ENCODE peak calls at places on chromosomes 11 and 22, in four cellular contexts. One of them, this sample, is unnamed.
A peak's percentile ranks its signal among the peaks of the same experiment; 100 is the strongest.

GRCh38 chr11:63511349-63511748 is 5.5 kb downstream of the LGALS12 start:
- DNase-seq in fibroblast of pulmonary artery: no peak
- DNase-seq in cardiac muscle cell: no peak
- DNase-seq in cardiac fibroblast: no peak
- DNase-seq in this sample: no peak

GRCh38 chr11:93487032-93487483 is 56.1 kb downstream of the SMCO4 start:
- DNase-seq in cardiac fibroblast: no peak
- DNase-seq in cardiac muscle cell: peak; percentile 62
- DNase-seq in fibroblast of pulmonary artery: no peak
- DNase-seq in this sample: no peak

GRCh38 chr11:100719362-100719761 is 32.3 kb downstream of the ARHGAP42 start:
- DNase-seq in cardiac muscle cell: peak; percentile 26
- DNase-seq in cardiac fibroblast: peak; percentile 65
- DNase-seq in fibroblast of pulmonary artery: peak; percentile 45
- DNase-seq in this sample: no peak

GRCh38 chr11:118895093-118896039 is 11.7 kb downstream of the CXCR5 start:
- DNase-seq in cardiac muscle cell: no peak
- DNase-seq in fibroblast of pulmonary artery: no peak
- DNase-seq in cardiac fibroblast: no peak
- DNase-seq in this sample: no peak

GRCh38 chr11:43735115-43735514 is 54.6 kb downstream of the HSD17B12 start:
- DNase-seq in cardiac muscle cell: no peak
- DNase-seq in fibroblast of pulmonary artery: no peak
- DNase-seq in cardiac fibroblast: no peak
- DNase-seq in this sample: no peak

GRCh38 chr11:9787260-9787659 is 123.4 kb downstream of the SWAP70 start:
- DNase-seq in cardiac muscle cell: no peak
- DNase-seq in cardiac fibroblast: no peak
- DNase-seq in fibroblast of pulmonary artery: no peak
- DNase-seq in this sample: no peak

GRCh38 chr11:119195680-119196079 is 10.4 kb downstream of the NHERF4 start:
- DNase-seq in fibroblast of pulmonary artery: peak; percentile 69
- DNase-seq in cardiac muscle cell: peak; percentile 58
- DNase-seq in cardiac fibroblast: peak; percentile 75
- DNase-seq in this sample: no peak

GRCh38 chr11:86747801-86748200 is 52.5 kb upstream of the PRSS23 start:
- DNase-seq in cardiac muscle cell: no peak
- DNase-seq in cardiac fibroblast: no peak
- DNase-seq in fibroblast of pulmonary artery: no peak
- DNase-seq in this sample: no peak

GRCh38 chr11:1691027-1691877 is 5.7 kb upstream of the KRTAP5-6 start:
- DNase-seq in fibroblast of pulmonary artery: no peak
- DNase-seq in cardiac muscle cell: no peak
- DNase-seq in cardiac fibroblast: no peak
- DNase-seq in this sample: no peak

GRCh38 chr11:42407379-42407778 is 904.4 kb upstream of the API5 start:
- DNase-seq in fibroblast of pulmonary artery: peak; percentile 57
- DNase-seq in cardiac muscle cell: peak; percentile 76
- DNase-seq in cardiac fibroblast: peak; percentile 43
- DNase-seq in this sample: peak; percentile 66

GRCh38 chr11:31050061-31050790 is 319.3 kb downstream of the DCDC1 start:
- DNase-seq in fibroblast of pulmonary artery: no peak
- DNase-seq in cardiac muscle cell: peak; percentile 2
- DNase-seq in cardiac fibroblast: no peak
- DNase-seq in this sample: no peak

GRCh38 chr22:44455151-44455962 is 42.7 kb downstream of the RTL6 start:
- DNase-seq in fibroblast of pulmonary artery: no peak
- DNase-seq in cardiac fibroblast: no peak
- DNase-seq in cardiac muscle cell: no peak
- DNase-seq in this sample: no peak

GRCh38 chr11:3853935-3854659 is 1.4 kb upstream of the STIM1 start:
- DNase-seq in fibroblast of pulmonary artery: no peak
- DNase-seq in cardiac fibroblast: no peak
- DNase-seq in cardiac muscle cell: no peak
- DNase-seq in this sample: no peak

GRCh38 chr22:43923191-43923590 is 414 bp upstream of the PNPLA3 start:
- DNase-seq in fibroblast of pulmonary artery: no peak
- DNase-seq in cardiac fibroblast: no peak
- DNase-seq in cardiac muscle cell: no peak
- DNase-seq in this sample: no peak

GRCh38 chr11:14424096-14424495 is 65.1 kb upstream of the RRAS2 start:
- DNase-seq in cardiac fibroblast: peak; percentile 32
- DNase-seq in fibroblast of pulmonary artery: peak; percentile 56
- DNase-seq in cardiac muscle cell: no peak
- DNase-seq in this sample: no peak

GRCh38 chr22:34866501-34867171 is 199.3 kb upstream of the ISX start:
- DNase-seq in cardiac muscle cell: peak; percentile 11
- DNase-seq in fibroblast of pulmonary artery: no peak
- DNase-seq in cardiac fibroblast: no peak
- DNase-seq in this sample: no peak

GRCh38 chr11:70918242-70918641 is 334.1 kb downstream of the SHANK2 start:
- DNase-seq in cardiac fibroblast: no peak
- DNase-seq in fibroblast of pulmonary artery: no peak
- DNase-seq in cardiac muscle cell: no peak
- DNase-seq in this sample: no peak

GRCh38 chr11:28040384-28040783 is 67.6 kb downstream of the KIF18A start:
- DNase-seq in fibroblast of pulmonary artery: no peak
- DNase-seq in cardiac muscle cell: no peak
- DNase-seq in cardiac fibroblast: no peak
- DNase-seq in this sample: no peak

GRCh38 chr11:17598700-17599459 is 51.8 kb downstream of the OTOG start:
- DNase-seq in cardiac muscle cell: peak; percentile 86
- DNase-seq in cardiac fibroblast: peak; percentile 70
- DNase-seq in fibroblast of pulmonary artery: peak; percentile 66
- DNase-seq in this sample: peak; percentile 91

GRCh38 chr11:67468056-67468455 is 995 bp downstream of the TMEM134 start:
- DNase-seq in cardiac muscle cell: no peak
- DNase-seq in fibroblast of pulmonary artery: no peak
- DNase-seq in cardiac fibroblast: no peak
- DNase-seq in this sample: no peak

GRCh38 chr22:23404689-23405365 is 175.3 kb downstream of the IGLL1 start:
- DNase-seq in cardiac muscle cell: peak; percentile 91
- DNase-seq in fibroblast of pulmonary artery: peak; percentile 44
- DNase-seq in cardiac fibroblast: peak; percentile 53
- DNase-seq in this sample: no peak

GRCh38 chr11:71342951-71343827 is 90.8 kb upstream of the SHANK2 start:
- DNase-seq in cardiac muscle cell: peak; percentile 59
- DNase-seq in cardiac fibroblast: peak; percentile 29
- DNase-seq in fibroblast of pulmonary artery: peak; percentile 15
- DNase-seq in this sample: peak; percentile 43

GRCh38 chr11:121329786-121330395 is 37.3 kb downstream of the SC5D start:
- DNase-seq in cardiac muscle cell: no peak
- DNase-seq in cardiac fibroblast: no peak
- DNase-seq in fibroblast of pulmonary artery: no peak
- DNase-seq in this sample: no peak

GRCh38 chr11:69923641-69924307 is 104.6 kb upstream of the FGF3 start:
- DNase-seq in fibroblast of pulmonary artery: no peak
- DNase-seq in cardiac muscle cell: no peak
- DNase-seq in cardiac fibroblast: no peak
- DNase-seq in this sample: no peak

GRCh38 chr22:37345863-37346514 is 63.7 kb downstream of the CYTH4 start:
- DNase-seq in cardiac muscle cell: no peak
- DNase-seq in fibroblast of pulmonary artery: peak; percentile 96
- DNase-seq in cardiac fibroblast: peak; percentile 98
- DNase-seq in this sample: no peak

GRCh38 chr11:76662656-76663460 is 7.7 kb downstream of the LRRC32 start:
- DNase-seq in cardiac fibroblast: no peak
- DNase-seq in fibroblast of pulmonary artery: no peak
- DNase-seq in cardiac muscle cell: no peak
- DNase-seq in this sample: no peak

GRCh38 chr11:120197254-120197891 is 13.5 kb upstream of the OAF start:
- DNase-seq in fibroblast of pulmonary artery: no peak
- DNase-seq in cardiac fibroblast: no peak
- DNase-seq in cardiac muscle cell: no peak
- DNase-seq in this sample: no peak

GRCh38 chr11:66228521-66228920 is 39.9 kb upstream of the RAB1B start:
- DNase-seq in cardiac muscle cell: no peak
- DNase-seq in cardiac fibroblast: no peak
- DNase-seq in fibroblast of pulmonary artery: no peak
- DNase-seq in this sample: no peak

GRCh38 chr11:112470355-112470754 is 209.7 kb upstream of the PLET1 start:
- DNase-seq in cardiac fibroblast: no peak
- DNase-seq in cardiac muscle cell: no peak
- DNase-seq in fibroblast of pulmonary artery: no peak
- DNase-seq in this sample: no peak

GRCh38 chr22:39906207-39906606 is 5.3 kb downstream of the GRAP2 start:
- DNase-seq in cardiac muscle cell: no peak
- DNase-seq in cardiac fibroblast: no peak
- DNase-seq in fibroblast of pulmonary artery: no peak
- DNase-seq in this sample: no peak

GRCh38 chr22:50025993-50026392 is 13.4 kb upstream of the IL17REL start:
- DNase-seq in cardiac fibroblast: no peak
- DNase-seq in fibroblast of pulmonary artery: no peak
- DNase-seq in cardiac muscle cell: no peak
- DNase-seq in this sample: no peak

GRCh38 chr22:19367763-19368367 is 63.7 kb downstream of the HIRA start:
- DNase-seq in cardiac fibroblast: no peak
- DNase-seq in fibroblast of pulmonary artery: no peak
- DNase-seq in cardiac muscle cell: no peak
- DNase-seq in this sample: no peak

GRCh38 chr22:38115423-38116205 is 5.1 kb upstream of the BAIAP2L2 start:
- DNase-seq in fibroblast of pulmonary artery: no peak
- DNase-seq in cardiac fibroblast: no peak
- DNase-seq in cardiac muscle cell: no peak
- DNase-seq in this sample: no peak

GRCh38 chr11:10902756-10903155 is 44.9 kb upstream of the ZBED5 start:
- DNase-seq in cardiac muscle cell: no peak
- DNase-seq in fibroblast of pulmonary artery: no peak
- DNase-seq in cardiac fibroblast: no peak
- DNase-seq in this sample: no peak

GRCh38 chr11:10909141-10909883 is 51.5 kb upstream of the ZBED5 start:
- DNase-seq in fibroblast of pulmonary artery: no peak
- DNase-seq in cardiac muscle cell: no peak
- DNase-seq in cardiac fibroblast: no peak
- DNase-seq in this sample: no peak

GRCh38 chr11:10902301-10902700 is 44.4 kb upstream of the ZBED5 start:
- DNase-seq in cardiac fibroblast: no peak
- DNase-seq in cardiac muscle cell: no peak
- DNase-seq in fibroblast of pulmonary artery: no peak
- DNase-seq in this sample: no peak

GRCh38 chr11:10908215-10908990 is 50.5 kb upstream of the ZBED5 start:
- DNase-seq in fibroblast of pulmonary artery: peak; percentile 85
- DNase-seq in cardiac fibroblast: peak; percentile 88
- DNase-seq in cardiac muscle cell: no peak
- DNase-seq in this sample: no peak

DNA sequence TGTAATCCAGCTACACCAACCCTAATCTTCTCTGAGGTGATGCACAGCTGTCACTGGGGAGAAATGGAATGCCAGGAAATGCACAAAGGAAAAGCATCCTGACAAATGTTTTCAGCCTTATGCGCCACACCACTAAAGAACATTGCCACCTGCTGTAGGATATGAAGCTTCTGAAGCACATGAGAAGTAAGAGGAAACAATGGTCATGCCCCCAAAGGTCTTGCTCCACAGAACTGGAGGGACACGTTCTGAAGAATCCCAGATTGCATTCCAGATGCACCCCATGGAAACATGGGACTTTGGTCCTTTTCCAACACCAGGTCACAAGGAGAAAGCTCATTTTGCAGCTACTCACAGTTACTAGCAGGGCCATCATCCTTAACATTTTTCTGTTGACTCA is 48.7 kb upstream of the ZBED5 start:
- DNase-seq in cardiac muscle cell: no peak
- DNase-seq in cardiac fibroblast: peak; percentile 61
- DNase-seq in fibroblast of pulmonary artery: peak; percentile 51
- DNase-seq in this sample: no peak
- TF ChIP-seq CTCF in cardiac muscle cell: peak; percentile 18
- TF ChIP-seq CTCF in cardiac fibroblast: peak; percentile 36
- TF ChIP-seq CTCF in fibroblast of pulmonary artery: peak; percentile 16
- TF ChIP-seq CTCF in this sample: no peak

GRCh38 chr11:416051-416756 is 1.4 kb upstream of the SIGIRR start:
- DNase-seq in cardiac fibroblast: no peak
- DNase-seq in cardiac muscle cell: no peak
- DNase-seq in fibroblast of pulmonary artery: no peak
- DNase-seq in this sample: no peak

GRCh38 chr11:416757-417621 is 2.2 kb upstream of the SIGIRR start:
- DNase-seq in cardiac muscle cell: peak; percentile 34
- DNase-seq in cardiac fibroblast: peak; percentile 39
- DNase-seq in fibroblast of pulmonary artery: peak; percentile 14
- DNase-seq in this sample: no peak

GRCh38 chr11:414333-414857 is 404 bp downstream of the SIGIRR start:
- DNase-seq in cardiac fibroblast: no peak
- DNase-seq in fibroblast of pulmonary artery: no peak
- DNase-seq in cardiac muscle cell: no peak
- DNase-seq in this sample: no peak

GRCh38 chr11:417652-418342 is 3.0 kb upstream of the SIGIRR start:
- DNase-seq in cardiac muscle cell: no peak
- DNase-seq in cardiac fibroblast: no peak
- DNase-seq in fibroblast of pulmonary artery: no peak
- DNase-seq in this sample: no peak

DNA sequence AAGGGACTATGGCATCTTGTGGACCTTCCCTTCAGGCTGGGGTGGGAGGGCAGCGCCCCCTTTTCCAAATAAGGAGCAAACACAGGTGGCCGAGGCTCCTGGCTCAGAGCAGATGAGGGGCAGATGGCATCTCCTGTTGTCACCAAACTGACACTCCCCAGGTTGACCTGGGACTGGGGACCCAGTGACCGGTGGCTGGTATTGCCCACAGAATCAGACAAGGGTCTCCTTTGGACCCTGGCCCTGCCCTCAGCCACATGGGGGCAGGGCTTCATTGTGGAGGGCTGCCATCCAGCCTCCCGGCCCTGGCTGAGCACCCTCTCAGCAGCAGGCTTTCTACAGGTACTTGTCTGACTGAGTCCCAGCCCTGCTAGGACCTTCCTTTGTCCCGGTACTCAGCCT is 842 bp upstream of the SIGIRR start:
- DNase-seq in fibroblast of pulmonary artery: no peak
- DNase-seq in cardiac muscle cell: no peak
- DNase-seq in cardiac fibroblast: no peak
- DNase-seq in this sample: no peak
- TF ChIP-seq CTCF in fibroblast of pulmonary artery: no peak
- TF ChIP-seq CTCF in cardiac muscle cell: no peak
- TF ChIP-seq CTCF in cardiac fibroblast: no peak
- TF ChIP-seq CTCF in this sample: no peak

GRCh38 chr11:34149274-34149673 is 43.8 kb downstream of the NAT10 start:
- DNase-seq in fibroblast of pulmonary artery: no peak
- DNase-seq in cardiac muscle cell: no peak
- DNase-seq in cardiac fibroblast: no peak
- DNase-seq in this sample: no peak

GRCh38 chr11:34150494-34151151 is 45.2 kb downstream of the NAT10 start:
- DNase-seq in cardiac muscle cell: no peak
- DNase-seq in cardiac fibroblast: peak; percentile 8
- DNase-seq in fibroblast of pulmonary artery: no peak
- DNase-seq in this sample: no peak

GRCh38 chr11:34148504-34149165 is 43.2 kb downstream of the NAT10 start:
- DNase-seq in fibroblast of pulmonary artery: no peak
- DNase-seq in cardiac muscle cell: no peak
- DNase-seq in cardiac fibroblast: no peak
- DNase-seq in this sample: peak; percentile 39

GRCh38 chr11:34151166-34151565 is 45.7 kb downstream of the NAT10 start:
- DNase-seq in cardiac muscle cell: no peak
- DNase-seq in fibroblast of pulmonary artery: no peak
- DNase-seq in cardiac fibroblast: no peak
- DNase-seq in this sample: no peak

GRCh38 chr11:34149786-34150185 is 44.4 kb downstream of the NAT10 start:
- DNase-seq in fibroblast of pulmonary artery: peak; percentile 29
- DNase-seq in cardiac fibroblast: peak; percentile 27
- DNase-seq in cardiac muscle cell: no peak
- DNase-seq in this sample: peak; percentile 22
- TF ChIP-seq CTCF in fibroblast of pulmonary artery: peak; percentile 25
- TF ChIP-seq CTCF in cardiac fibroblast: peak; percentile 40
- TF ChIP-seq CTCF in cardiac muscle cell: peak; percentile 42
- TF ChIP-seq CTCF in this sample: peak; percentile 53

GRCh38 chr22:20777420-20778177 is 3.7 kb downstream of the SERPIND1 start:
- DNase-seq in cardiac muscle cell: peak; percentile 44
- DNase-seq in fibroblast of pulmonary artery: peak; percentile 95
- DNase-seq in cardiac fibroblast: peak; percentile 94
- DNase-seq in this sample: no peak
- TF ChIP-seq CTCF in cardiac muscle cell: peak; percentile 28
- TF ChIP-seq CTCF in fibroblast of pulmonary artery: peak; percentile 14
- TF ChIP-seq CTCF in cardiac fibroblast: no peak
- TF ChIP-seq CTCF in this sample: no peak